ENCODE peak calls at places on chromosomes 7 and 10, in five cellular contexts. One of them, this sample, is unnamed.

GRCh38 chr10:80702143-80702542 is 164.4 kb downstream of the SH2D4B start:
- DNase-seq in fibroblast of lung: no peak
- DNase-seq in mesendoderm: no peak
- DNase-seq in tibial artery: no peak
- DNase-seq in neuronal stem cell: no peak
- DNase-seq in this sample: no peak

GRCh38 chr7:37920305-37920618 is 178 bp upstream of the EPDR1 start:
- DNase-seq in fibroblast of lung: no peak
- DNase-seq in neuronal stem cell: no peak
- DNase-seq in tibial artery: no peak
- DNase-seq in mesendoderm: no peak
- DNase-seq in this sample: no peak

GRCh38 chr7:36661135-36661840 is 63.0 kb downstream of the AOAH start:
- DNase-seq in tibial artery: no peak
- DNase-seq in neuronal stem cell: no peak
- DNase-seq in mesendoderm: peak
- DNase-seq in fibroblast of lung: no peak
- DNase-seq in this sample: no peak

GRCh38 chr10:35341521-35341920 is 5.2 kb downstream of the CCNY start:
- DNase-seq in tibial artery: no peak
- DNase-seq in neuronal stem cell: no peak
- DNase-seq in fibroblast of lung: no peak
- DNase-seq in mesendoderm: no peak
- DNase-seq in this sample: no peak

GRCh38 chr7:150962743-150963399 is 15.2 kb downstream of the KCNH2 start:
- DNase-seq in mesendoderm: peak
- DNase-seq in fibroblast of lung: peak
- DNase-seq in tibial artery: no peak
- DNase-seq in neuronal stem cell: no peak
- DNase-seq in this sample: no peak

GRCh38 chr7:21550821-21551531 is 8.1 kb downstream of the DNAH11 start:
- DNase-seq in mesendoderm: peak
- DNase-seq in tibial artery: no peak
- DNase-seq in fibroblast of lung: no peak
- DNase-seq in neuronal stem cell: no peak
- DNase-seq in this sample: no peak

GRCh38 chr7:26398436-26399308 is 107.0 kb downstream of the SNX10 start:
- DNase-seq in mesendoderm: peak
- DNase-seq in tibial artery: peak
- DNase-seq in fibroblast of lung: peak
- DNase-seq in neuronal stem cell: peak
- DNase-seq in this sample: no peak

GRCh38 chr10:76428541-76429330 is 997.3 kb downstream of the LRMDA start:
- DNase-seq in fibroblast of lung: peak
- DNase-seq in neuronal stem cell: no peak
- DNase-seq in mesendoderm: peak
- DNase-seq in tibial artery: no peak
- DNase-seq in this sample: peak

GRCh38 chr7:41694490-41694889 is 8.4 kb downstream of the INHBA start:
- DNase-seq in tibial artery: no peak
- DNase-seq in fibroblast of lung: no peak
- DNase-seq in neuronal stem cell: no peak
- DNase-seq in mesendoderm: no peak
- DNase-seq in this sample: no peak

GRCh38 chr10:93766918-93767317 is 9.2 kb downstream of the LGI1 start:
- DNase-seq in fibroblast of lung: no peak
- DNase-seq in tibial artery: no peak
- DNase-seq in mesendoderm: no peak
- DNase-seq in neuronal stem cell: peak
- DNase-seq in this sample: no peak

GRCh38 chr10:21831986-21832735 is 171.4 kb downstream of the DNAJC1 start:
- DNase-seq in neuronal stem cell: no peak
- DNase-seq in tibial artery: no peak
- DNase-seq in mesendoderm: no peak
- DNase-seq in fibroblast of lung: peak
- DNase-seq in this sample: no peak

GRCh38 chr10:113554214-113554613 is 1.4 kb downstream of the HABP2 start:
- DNase-seq in tibial artery: no peak
- DNase-seq in fibroblast of lung: no peak
- DNase-seq in mesendoderm: no peak
- DNase-seq in neuronal stem cell: no peak
- DNase-seq in this sample: no peak

GRCh38 chr7:2063562-2064360 is 169.0 kb downstream of the MAD1L1 start:
- DNase-seq in neuronal stem cell: no peak
- DNase-seq in fibroblast of lung: peak
- DNase-seq in tibial artery: no peak
- DNase-seq in mesendoderm: no peak
- DNase-seq in this sample: no peak

GRCh38 chr10:33136271-33136670 is 178.2 kb upstream of the ITGB1 start:
- DNase-seq in neuronal stem cell: no peak
- DNase-seq in fibroblast of lung: peak
- DNase-seq in mesendoderm: no peak
- DNase-seq in tibial artery: no peak
- DNase-seq in this sample: peak

GRCh38 chr7:98223351-98223897 is 12.2 kb downstream of the BHLHA15 start:
- DNase-seq in mesendoderm: no peak
- DNase-seq in neuronal stem cell: no peak
- DNase-seq in fibroblast of lung: no peak
- DNase-seq in tibial artery: no peak
- DNase-seq in this sample: no peak

GRCh38 chr10:61899045-61899444 is 2.5 kb upstream of the ARID5B start:
- DNase-seq in tibial artery: no peak
- DNase-seq in fibroblast of lung: peak
- DNase-seq in neuronal stem cell: no peak
- DNase-seq in mesendoderm: no peak
- DNase-seq in this sample: no peak

GRCh38 chr7:6416516-6417145 is 31.1 kb downstream of the DAGLB start:
- DNase-seq in mesendoderm: peak
- DNase-seq in fibroblast of lung: peak
- DNase-seq in tibial artery: no peak
- DNase-seq in neuronal stem cell: no peak
- DNase-seq in this sample: no peak

GRCh38 chr7:116271980-116272886 is 61.9 kb downstream of the TES start:
- DNase-seq in tibial artery: peak
- DNase-seq in neuronal stem cell: no peak
- DNase-seq in fibroblast of lung: peak
- DNase-seq in mesendoderm: peak
- DNase-seq in this sample: peak

GRCh38 chr10:4344544-4344994 is 481.4 kb upstream of the AKR1E2 start:
- DNase-seq in neuronal stem cell: no peak
- DNase-seq in fibroblast of lung: peak
- DNase-seq in mesendoderm: peak
- DNase-seq in tibial artery: peak
- DNase-seq in this sample: peak

GRCh38 chr7:2208712-2209111 is 24.0 kb downstream of the MAD1L1 start:
- DNase-seq in neuronal stem cell: no peak
- DNase-seq in tibial artery: no peak
- DNase-seq in fibroblast of lung: no peak
- DNase-seq in mesendoderm: no peak
- DNase-seq in this sample: no peak

GRCh38 chr7:50821457-50821977 is 38.8 kb upstream of the GRB10 start:
- DNase-seq in neuronal stem cell: no peak
- DNase-seq in mesendoderm: no peak
- DNase-seq in tibial artery: peak
- DNase-seq in fibroblast of lung: no peak
- DNase-seq in this sample: no peak

GRCh38 chr7:2478387-2478760 is 2.2 kb upstream of the GRIFIN start:
- DNase-seq in neuronal stem cell: no peak
- DNase-seq in fibroblast of lung: peak
- DNase-seq in tibial artery: no peak
- DNase-seq in mesendoderm: no peak
- DNase-seq in this sample: no peak

GRCh38 chr7:90579181-90579688 is 16.9 kb upstream of the CDK14 start:
- DNase-seq in mesendoderm: peak
- DNase-seq in fibroblast of lung: peak
- DNase-seq in tibial artery: no peak
- DNase-seq in neuronal stem cell: no peak
- DNase-seq in this sample: peak

GRCh38 chr10:94193466-94193924 is 169.2 kb downstream of the NOC3L start:
- DNase-seq in neuronal stem cell: no peak
- DNase-seq in fibroblast of lung: peak
- DNase-seq in mesendoderm: peak
- DNase-seq in tibial artery: no peak
- DNase-seq in this sample: peak

GRCh38 chr7:149670288-149670687 is 103.1 kb downstream of the ZNF467 start:
- DNase-seq in tibial artery: no peak
- DNase-seq in fibroblast of lung: peak
- DNase-seq in neuronal stem cell: no peak
- DNase-seq in mesendoderm: no peak
- DNase-seq in this sample: peak

GRCh38 chr10:44293306-44293778 is 91.6 kb downstream of the CXCL12 start:
- DNase-seq in mesendoderm: no peak
- DNase-seq in neuronal stem cell: no peak
- DNase-seq in fibroblast of lung: no peak
- DNase-seq in tibial artery: no peak
- DNase-seq in this sample: no peak

GRCh38 chr10:44294726-44295412 is 90.0 kb downstream of the CXCL12 start:
- DNase-seq in tibial artery: no peak
- DNase-seq in fibroblast of lung: no peak
- DNase-seq in neuronal stem cell: no peak
- DNase-seq in mesendoderm: no peak
- DNase-seq in this sample: no peak

GRCh38 chr10:44293842-44294241 is 91.1 kb downstream of the CXCL12 start:
- DNase-seq in mesendoderm: no peak
- DNase-seq in fibroblast of lung: peak
- DNase-seq in tibial artery: peak
- DNase-seq in neuronal stem cell: no peak
- DNase-seq in this sample: no peak

GRCh38 chr10:44295619-44296222 is 89.2 kb downstream of the CXCL12 start:
- DNase-seq in fibroblast of lung: no peak
- DNase-seq in tibial artery: no peak
- DNase-seq in mesendoderm: no peak
- DNase-seq in neuronal stem cell: no peak
- DNase-seq in this sample: no peak

DNA sequence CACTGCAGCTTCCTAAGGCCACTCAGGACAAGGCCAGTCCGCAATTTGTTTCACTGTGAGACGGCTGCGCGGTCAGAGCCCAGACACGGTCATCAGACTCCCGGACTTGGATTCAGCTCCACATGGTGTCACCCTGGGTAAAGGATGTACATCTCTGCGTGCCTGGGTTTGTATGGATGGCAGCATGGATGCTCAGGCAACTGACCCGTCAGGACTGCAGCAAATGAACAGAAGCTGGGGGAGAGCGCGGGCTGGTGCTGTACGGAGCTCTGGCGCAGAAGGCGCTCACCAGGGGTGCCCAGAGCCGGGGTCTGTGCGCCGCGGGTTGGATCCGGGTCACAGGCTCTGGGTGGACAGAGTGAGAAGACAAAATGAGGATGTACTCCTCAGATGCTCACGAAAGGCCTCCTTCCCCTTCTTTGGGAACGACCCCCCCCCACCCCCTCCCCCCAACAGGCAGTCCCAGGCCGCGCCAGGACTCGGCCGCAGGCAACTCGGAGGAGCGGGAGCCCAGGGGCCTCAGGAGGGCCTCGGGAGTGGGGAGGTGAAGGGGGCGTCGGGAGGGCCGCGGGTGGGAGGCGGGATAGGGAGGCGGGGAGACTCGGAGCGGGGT is 92.4 kb downstream of the CXCL12 start:
- DNase-seq in tibial artery: no peak
- DNase-seq in neuronal stem cell: no peak
- DNase-seq in fibroblast of lung: no peak
- DNase-seq in mesendoderm: peak
- DNase-seq in this sample: no peak
- H3K4me3 ChIP-seq in tibial artery: no peak
- H3K4me3 ChIP-seq in neuronal stem cell: peak
- H3K4me3 ChIP-seq in fibroblast of lung: no peak
- H3K4me3 ChIP-seq in mesendoderm: no peak
- H3K4me3 ChIP-seq in this sample: no peak

DNA sequence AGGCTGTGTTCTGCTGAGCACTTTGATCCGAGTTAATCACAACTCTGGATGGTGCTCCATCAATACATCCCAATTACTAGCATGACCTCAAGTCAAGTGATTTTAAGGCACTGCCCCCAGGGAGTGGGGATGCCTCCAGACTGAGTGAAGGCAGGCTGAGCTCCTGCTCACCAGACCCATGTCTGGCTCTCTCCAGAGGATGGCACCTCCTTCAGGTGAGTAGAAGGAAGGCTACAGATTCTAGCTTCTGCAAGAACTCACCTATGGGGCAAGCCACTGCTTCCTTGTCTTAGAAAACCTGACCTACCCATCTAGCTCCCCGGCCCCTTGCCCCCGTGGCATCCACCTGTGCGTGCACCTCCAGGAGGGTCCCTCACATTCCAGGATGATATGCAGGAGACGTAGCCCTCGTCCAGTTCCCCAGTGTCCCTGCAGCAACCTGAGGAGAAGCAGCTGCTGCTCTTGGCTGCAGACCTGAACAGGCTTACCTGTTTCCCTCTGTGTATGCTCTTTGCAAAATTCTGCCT is 390.3 kb downstream of the GRID1 start:
- DNase-seq in mesendoderm: peak
- DNase-seq in tibial artery: no peak
- DNase-seq in fibroblast of lung: no peak
- DNase-seq in neuronal stem cell: no peak
- DNase-seq in this sample: no peak
- H3K4me3 ChIP-seq in mesendoderm: no peak
- H3K4me3 ChIP-seq in tibial artery: no peak
- H3K4me3 ChIP-seq in fibroblast of lung: no peak
- H3K4me3 ChIP-seq in neuronal stem cell: no peak
- H3K4me3 ChIP-seq in this sample: no peak

GRCh38 chr10:59895629-59896116 is 10.7 kb downstream of the CCDC6 start:
- DNase-seq in tibial artery: no peak
- DNase-seq in mesendoderm: peak
- DNase-seq in neuronal stem cell: no peak
- DNase-seq in fibroblast of lung: no peak
- DNase-seq in this sample: no peak
- H3K4me3 ChIP-seq in tibial artery: no peak
- H3K4me3 ChIP-seq in mesendoderm: no peak
- H3K4me3 ChIP-seq in neuronal stem cell: no peak
- H3K4me3 ChIP-seq in fibroblast of lung: no peak
- H3K4me3 ChIP-seq in this sample: no peak

GRCh38 chr10:29533696-29534285 is 101.0 kb downstream of the SVIL start:
- DNase-seq in mesendoderm: no peak
- DNase-seq in tibial artery: no peak
- DNase-seq in neuronal stem cell: no peak
- DNase-seq in fibroblast of lung: no peak
- DNase-seq in this sample: no peak

GRCh38 chr10:29535778-29536459 is 98.9 kb downstream of the SVIL start:
- DNase-seq in tibial artery: no peak
- DNase-seq in neuronal stem cell: no peak
- DNase-seq in mesendoderm: no peak
- DNase-seq in fibroblast of lung: no peak
- DNase-seq in this sample: no peak

GRCh38 chr10:29534590-29534989 is 100.2 kb downstream of the SVIL start:
- DNase-seq in neuronal stem cell: no peak
- DNase-seq in fibroblast of lung: no peak
- DNase-seq in tibial artery: no peak
- DNase-seq in mesendoderm: no peak
- DNase-seq in this sample: no peak

GRCh38 chr10:29533046-29533445 is 101.7 kb downstream of the SVIL start:
- DNase-seq in fibroblast of lung: no peak
- DNase-seq in tibial artery: no peak
- DNase-seq in mesendoderm: no peak
- DNase-seq in neuronal stem cell: no peak
- DNase-seq in this sample: no peak

GRCh38 chr10:29535012-29535777 is 99.6 kb downstream of the SVIL start:
- DNase-seq in tibial artery: no peak
- DNase-seq in fibroblast of lung: peak
- DNase-seq in mesendoderm: peak
- DNase-seq in neuronal stem cell: no peak
- DNase-seq in this sample: peak
- H3K4me3 ChIP-seq in tibial artery: peak
- H3K4me3 ChIP-seq in fibroblast of lung: peak
- H3K4me3 ChIP-seq in mesendoderm: no peak
- H3K4me3 ChIP-seq in neuronal stem cell: no peak
- H3K4me3 ChIP-seq in this sample: peak

GRCh38 chr7:122140918-122141317 is 3.1 kb downstream of the AASS start:
- DNase-seq in tibial artery: no peak
- DNase-seq in neuronal stem cell: no peak
- DNase-seq in mesendoderm: no peak
- DNase-seq in fibroblast of lung: no peak
- DNase-seq in this sample: no peak
- H3K4me3 ChIP-seq in tibial artery: no peak
- H3K4me3 ChIP-seq in neuronal stem cell: no peak
- H3K4me3 ChIP-seq in mesendoderm: no peak
- H3K4me3 ChIP-seq in fibroblast of lung: no peak
- H3K4me3 ChIP-seq in this sample: no peak

This sample was measured in astrocyte of the cerebellum.